ENCODE peak calls at places on chromosomes 7 and 10, in four cellular contexts. X is heart left ventricle, Q is lower lobe of right lung, A is mesenchymal stem cell. U is an unnamed sample. For H3K36me3, the result is how much of the 10 kb centered on the place peaks cover.

GRCh38 chr10:110843031-110843430 is 28.7 kb upstream of the PDCD4 start:
- DNase-seq in Q (no peak), X (no peak), A (no peak), U (no peak)

GRCh38 chr10:110077436-110078120 is 69.8 kb downstream of the ADD3 start:
- DNase-seq in X (no peak), A (peak), Q (no peak), U (no peak)

GRCh38 chr10:6603142-6604125 is 23.4 kb upstream of the PRKCQ start:
- DNase-seq in A (no peak), X (no peak), Q (no peak), U (no peak)

GRCh38 chr7:112163021-112163310 is 43.2 kb downstream of the DOCK4 start:
- DNase-seq in A (peak), X (no peak), Q (no peak), U (no peak)

GRCh38 chr10:113297226-113297625 is 255.6 kb upstream of the HABP2 start:
- DNase-seq in A (peak), X (no peak), Q (no peak), U (no peak)

GRCh38 chr7:26891400-26892355 is 27.3 kb upstream of the SKAP2 start:
- DNase-seq in Q (no peak), A (no peak), X (no peak), U (no peak)

GRCh38 chr7:159109092-159110035 is 35.3 kb downstream of the VIPR2 start:
- DNase-seq in A (no peak), Q (peak), X (peak), U (peak)

GRCh38 chr10:88288621-88289059 is 294.5 kb downstream of the RNLS start:
- DNase-seq in Q (no peak), A (no peak), X (no peak), U (no peak)

GRCh38 chr10:132861116-132861691 is 75.3 kb upstream of the NKX6-2 start:
- DNase-seq in Q (peak), A (no peak), X (peak), U (peak)

GRCh38 chr7:11133436-11133959 is 159.8 kb downstream of the PHF14 start:
- DNase-seq in X (no peak), Q (no peak), A (no peak), U (no peak)

GRCh38 chr10:75294866-75295692 is 59.3 kb upstream of the COMTD1 start:
- DNase-seq in X (peak), A (peak), Q (peak), U (peak)

GRCh38 chr7:157516911-157517781 is 180.3 kb downstream of the DNAJB6 start:
- DNase-seq in X (no peak), Q (no peak), A (no peak), U (peak)

GRCh38 chr10:51698473-51699063 is 827 bp downstream of the CSTF2T start:
- DNase-seq in Q (no peak), A (no peak), X (peak), U (no peak)

GRCh38 chr10:49264177-49264677 is 34.7 kb upstream of the C10orf71 start:
- DNase-seq in Q (no peak), A (no peak), X (no peak), U (no peak)

GRCh38 chr7:114084381-114085312 is 165.8 kb upstream of the PPP1R3A start:
- DNase-seq in Q (peak), A (peak), X (peak), U (peak)

GRCh38 chr10:69965919-69966662 is 86.6 kb upstream of the MACROH2A2 start:
- DNase-seq in Q (no peak), A (no peak), X (no peak), U (no peak)

GRCh38 chr7:6530626-6531491 is 20.4 kb downstream of the GRID2IP start:
- DNase-seq in X (no peak), Q (no peak), A (no peak), U (no peak)

GRCh38 chr7:138524259-138524658 is 64.2 kb downstream of the TRIM24 start:
- DNase-seq in A (no peak), X (no peak), Q (no peak), U (no peak)

GRCh38 chr7:47236480-47237208 is 345.3 kb downstream of the TNS3 start:
- DNase-seq in X (no peak), A (no peak), Q (no peak), U (no peak)

GRCh38 chr10:13489035-13489434 is 39.8 kb downstream of the BEND7 start:
- DNase-seq in Q (no peak), X (no peak), A (no peak), U (no peak)

GRCh38 chr10:33899578-33900531 is 565.4 kb upstream of the NRP1 start:
- DNase-seq in Q (no peak), A (no peak), X (no peak), U (no peak)

GRCh38 chr7:42893341-42894242 is 18.3 kb downstream of the C7orf25 start:
- DNase-seq in A (no peak), Q (no peak), X (no peak), U (no peak)

GRCh38 chr10:619710-620109 is 69.8 kb downstream of the DIP2C start:
- DNase-seq in A (no peak), Q (peak), X (no peak), U (peak)

GRCh38 chr10:116418394-116418793 is 9.3 kb upstream of the PNLIPRP3 start:
- DNase-seq in A (no peak), Q (no peak), X (no peak), U (no peak)

GRCh38 chr10:12503311-12503710 is 154.0 kb downstream of the CAMK1D start:
- DNase-seq in A (no peak), Q (no peak), X (no peak), U (no peak)

GRCh38 chr10:113555751-113556150 is 2.9 kb downstream of the HABP2 start:
- DNase-seq in A (no peak), X (no peak), Q (no peak), U (no peak)

GRCh38 chr10:131844546-131845084 is 56.2 kb upstream of the PPP2R2D start:
- DNase-seq in X (no peak), A (no peak), Q (no peak), U (peak)

GRCh38 chr10:116889066-116889465 is 39.8 kb downstream of the ENO4 start:
- DNase-seq in A (no peak), X (no peak), Q (no peak), U (no peak)

GRCh38 chr7:83672157-83672556 is 23.2 kb upstream of the SEMA3E start:
- DNase-seq in X (no peak), A (no peak), Q (no peak), U (no peak)

GRCh38 chr7:33185786-33186185 is 56.4 kb downstream of the BBS9 start:
- DNase-seq in X (no peak), A (peak), Q (no peak), U (no peak)

DNA sequence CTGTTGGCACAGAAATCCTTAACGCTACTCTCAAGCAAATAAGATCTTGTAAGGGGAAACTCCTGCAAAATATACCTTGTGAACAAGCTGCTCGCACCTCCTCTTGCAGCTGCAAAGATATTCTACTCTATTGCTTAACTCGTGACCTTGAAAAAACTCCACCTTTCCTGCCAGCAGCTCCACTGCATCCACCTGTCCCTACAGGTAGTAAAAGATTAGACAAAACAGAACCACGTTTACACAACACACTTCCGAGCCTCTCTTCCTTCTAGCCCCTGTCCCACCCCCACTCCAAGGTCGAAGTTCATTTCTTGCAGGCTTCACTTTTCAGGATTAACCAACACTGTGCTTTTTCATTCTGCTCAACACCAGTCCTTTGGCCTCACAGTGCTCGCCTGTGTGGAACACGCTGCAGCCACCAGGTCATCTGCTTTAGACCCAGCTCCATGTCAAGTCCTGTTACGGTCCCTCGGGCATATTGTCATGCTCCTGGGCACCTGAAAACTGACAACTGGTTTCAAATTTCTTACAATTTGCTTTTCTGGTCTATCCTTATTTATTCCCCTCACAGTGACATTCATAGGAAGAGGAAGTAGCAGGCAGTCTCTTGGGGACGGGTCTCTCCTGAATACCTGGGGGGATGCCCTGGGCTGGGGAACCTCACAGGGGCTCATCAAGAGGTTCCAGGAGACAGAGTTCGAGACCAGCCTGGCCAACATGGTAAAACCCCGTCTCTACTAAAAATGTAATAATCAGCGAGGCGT is 165.8 kb upstream of the KLF14 start:
- DNase-seq in X (no peak), Q (no peak), A (peak), U (no peak)
- H3K36me3 ChIP-seq in X (under half), Q (half or more), A (half or more), U (under half)

DNA sequence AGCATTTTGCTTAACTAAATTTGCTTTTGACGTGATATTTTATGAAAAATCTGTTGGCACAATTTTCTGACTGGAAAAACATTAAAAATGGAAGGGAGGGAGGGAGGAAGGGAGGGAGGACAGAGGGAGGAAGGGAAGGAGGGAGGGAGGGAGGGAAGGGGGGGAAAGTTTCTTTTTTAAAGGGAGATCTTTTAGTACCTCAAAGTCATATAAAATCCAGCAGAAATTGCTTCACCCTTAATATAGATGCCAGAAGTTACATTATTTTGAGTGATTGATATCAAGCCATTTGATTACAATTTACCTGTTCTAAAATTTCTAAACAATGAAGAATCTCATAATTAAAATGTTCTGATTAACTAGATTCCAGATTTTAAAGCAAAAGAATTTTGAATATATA is 68.9 kb downstream of the CABCOCO1 start:
- DNase-seq in Q (no peak), A (no peak), X (no peak), U (no peak)
- H3K27ac ChIP-seq in Q (no peak), A (no peak), X (no peak), U (no peak)

DNA sequence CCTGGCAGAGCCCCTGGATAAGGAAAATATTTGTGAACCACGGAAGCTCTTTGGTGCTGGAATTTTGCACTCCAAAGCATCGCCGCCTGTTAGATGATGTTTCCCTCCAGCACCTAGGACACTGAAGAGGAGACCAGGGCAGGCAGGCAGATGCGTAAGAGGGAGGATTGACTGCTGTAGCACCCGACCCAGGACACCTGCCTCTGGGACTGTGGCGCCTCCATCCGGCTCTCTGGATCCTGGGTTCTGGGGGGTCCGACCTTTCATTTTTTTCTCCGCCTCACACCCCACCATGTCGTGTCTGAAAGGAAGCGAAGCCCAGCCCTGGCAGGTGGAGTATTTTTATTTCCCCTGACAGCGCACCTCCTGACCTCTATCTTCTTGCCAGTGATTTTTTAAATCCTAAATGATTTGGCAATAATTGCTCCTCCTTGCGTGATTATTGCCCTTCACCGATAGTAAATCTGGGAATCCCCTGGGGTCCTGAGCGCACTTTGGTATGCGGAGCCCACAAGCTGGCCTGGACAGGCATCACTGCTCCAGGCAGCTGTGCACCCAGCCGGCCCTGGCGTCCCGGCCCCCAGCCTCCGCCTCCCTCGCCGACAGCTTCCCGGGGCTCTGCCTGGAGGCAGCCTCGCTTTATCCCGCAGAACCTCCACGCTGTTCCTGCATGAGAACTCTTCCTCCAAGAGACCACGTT is 48.4 kb downstream of the LHPP start:
- DNase-seq in X (peak), A (no peak), Q (no peak), U (peak)
- H3K36me3 ChIP-seq in X (under half), A (under half), Q (under half), U (under half)

GRCh38 chr7:2283074-2283473 is 31.2 kb downstream of the SNX8 start:
- DNase-seq in X (no peak), A (no peak), Q (no peak), U (no peak)
- H3K27ac ChIP-seq in X (no peak), A (no peak), Q (no peak), U (no peak)

DNA sequence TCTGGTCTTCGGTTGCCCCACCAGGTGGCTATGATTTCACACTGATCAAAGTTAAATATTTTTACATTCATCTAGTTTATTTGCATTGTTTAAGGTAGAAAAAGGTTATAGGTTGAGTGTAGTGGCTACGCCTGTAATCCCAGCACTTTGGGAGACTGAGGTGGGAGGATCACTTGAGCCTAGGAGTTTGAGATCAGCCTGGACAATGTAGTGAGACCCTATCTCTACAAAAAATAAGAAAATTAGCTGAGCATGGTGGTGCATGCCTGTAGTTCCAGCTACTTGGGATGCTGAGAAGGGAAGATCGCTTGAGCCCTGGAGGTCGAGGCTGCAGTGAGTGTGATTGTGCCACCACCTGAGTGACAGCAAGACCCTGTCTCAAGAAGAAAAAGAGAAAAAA is 3.8 kb downstream of the CCM2 start:
- DNase-seq in A (no peak), X (no peak), Q (no peak), U (no peak)
- H3K36me3 ChIP-seq in A (under half), X (under half), Q (under half), U (under half)

GRCh38 chr7:105267244-105267643 is 121.5 kb downstream of the SRPK2 start:
- DNase-seq in A (no peak), X (no peak), Q (no peak), U (no peak)
- H3K27ac ChIP-seq in A (no peak), X (no peak), Q (peak), U (no peak)

DNA sequence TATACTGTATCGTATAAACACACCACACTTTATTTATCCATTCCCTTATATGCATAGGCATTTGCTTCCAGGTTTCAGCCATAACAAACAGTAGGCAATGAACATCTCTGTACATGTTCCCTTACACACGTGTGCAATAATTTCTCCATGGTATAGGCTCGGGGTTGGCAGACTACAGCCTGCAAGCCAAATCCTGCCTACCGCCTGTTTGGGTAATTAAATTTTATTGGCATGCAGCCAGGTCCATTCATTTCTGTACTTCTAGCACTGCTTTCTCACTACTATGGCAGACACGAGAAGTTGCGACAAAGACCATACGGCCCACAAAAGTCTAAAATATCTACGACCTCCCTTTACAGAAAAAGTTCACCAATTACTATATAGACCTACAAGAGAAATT is 100.7 kb downstream of the FGFR2 start:
- DNase-seq in X (no peak), A (no peak), Q (no peak), U (no peak)
- H3K36me3 ChIP-seq in X (under half), A (under half), Q (under half), U (under half)

GRCh38 chr7:40072268-40072667 is 62.2 kb downstream of the MPLKIP start:
- DNase-seq in A (no peak), Q (no peak), X (no peak), U (no peak)
- H3K27ac ChIP-seq in A (no peak), Q (no peak), X (no peak), U (no peak)

GRCh38 chr10:120905268-120905667 is 54.1 kb downstream of the WDR11 start:
- DNase-seq in X (no peak), Q (no peak), A (no peak), U (no peak)
- H3K36me3 ChIP-seq in X (under half), Q (half or more), A (under half), U (under half)

DNA sequence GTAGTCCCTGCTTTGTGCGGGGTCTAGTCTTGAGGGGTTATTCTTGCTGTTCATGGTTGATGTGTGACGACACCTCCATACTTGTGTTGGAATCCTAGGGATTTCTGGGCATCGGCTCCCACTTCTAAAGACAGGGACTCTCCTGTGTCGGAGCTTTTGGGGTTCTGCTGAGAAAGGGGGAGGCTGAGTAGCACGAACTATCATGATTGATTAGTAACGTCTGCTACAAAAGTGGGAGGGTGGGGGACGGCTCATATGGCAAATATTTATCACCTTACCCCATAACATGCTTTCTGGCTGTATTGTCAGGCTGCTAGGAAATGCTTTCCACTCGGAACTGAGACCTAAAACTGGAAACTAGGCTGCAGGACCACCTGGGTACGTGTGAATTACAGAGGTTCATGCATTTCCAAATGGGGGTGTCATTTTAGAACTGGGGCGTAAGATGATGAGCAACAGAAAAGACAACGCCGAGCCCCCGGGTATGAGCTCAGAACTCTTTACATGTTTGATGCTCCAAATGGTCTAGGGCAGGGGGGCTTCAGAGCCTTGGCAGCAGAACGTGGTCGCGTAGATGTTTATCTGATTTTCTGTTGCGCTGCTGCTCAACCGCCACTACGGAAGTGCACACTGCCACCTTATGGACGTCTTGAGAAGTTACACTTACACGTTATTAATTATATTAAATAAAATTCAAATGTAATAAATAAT is 15.1 kb upstream of the NME8 start:
- DNase-seq in A (peak), Q (peak), X (peak), U (peak)
- H3K27ac ChIP-seq in A (no peak), Q (no peak), X (no peak), U (no peak)